ENCODE peak calls at places on chromosomes 12 and 14, in four cellular contexts. One of them, this sample, is unnamed.
A peak's percentile ranks its signal among the peaks of the same experiment; 100 is the strongest.

GRCh38 chr14:34872822-34873590 is 2.2 kb downstream of the BAZ1A start:
- DNase-seq in K562: no peak
- DNase-seq in SK-N-SH: no peak
- DNase-seq in HepG2: peak; percentile 90
- DNase-seq in this sample: no peak

GRCh38 chr12:24034160-24034559 is 84.7 kb upstream of the SOX5 start:
- DNase-seq in K562: no peak
- DNase-seq in SK-N-SH: peak; percentile 41
- DNase-seq in HepG2: no peak
- DNase-seq in this sample: no peak

GRCh38 chr12:94100254-94100653 is 48.1 kb upstream of the PLXNC1 start:
- DNase-seq in K562: peak; percentile 65
- DNase-seq in SK-N-SH: no peak
- DNase-seq in HepG2: no peak
- DNase-seq in this sample: no peak

GRCh38 chr12:113334786-113335539 is at the start of gene SLC8B1:
- DNase-seq in K562: peak; percentile 96
- DNase-seq in SK-N-SH: peak; percentile 99
- DNase-seq in HepG2: peak; percentile 64
- DNase-seq in this sample: peak; percentile 92

GRCh38 chr12:65637774-65638173 is 186.5 kb upstream of the HMGA2 start:
- DNase-seq in K562: no peak
- DNase-seq in SK-N-SH: no peak
- DNase-seq in HepG2: no peak
- DNase-seq in this sample: no peak

GRCh38 chr12:63964301-63964700 is 119.8 kb downstream of the SRGAP1 start:
- DNase-seq in K562: no peak
- DNase-seq in SK-N-SH: no peak
- DNase-seq in HepG2: no peak
- DNase-seq in this sample: no peak

GRCh38 chr12:116675339-116676107 is 62.3 kb downstream of the SPRING1 start:
- DNase-seq in K562: no peak
- DNase-seq in SK-N-SH: no peak
- DNase-seq in HepG2: no peak
- DNase-seq in this sample: no peak

GRCh38 chr14:95235351-95235750 is 78.0 kb upstream of the DICER1 start:
- DNase-seq in K562: no peak
- DNase-seq in SK-N-SH: peak; percentile 44
- DNase-seq in HepG2: no peak
- DNase-seq in this sample: no peak

GRCh38 chr14:52835122-52835903 is 43.9 kb upstream of the GNPNAT1 start:
- DNase-seq in K562: peak; percentile 12
- DNase-seq in SK-N-SH: peak; percentile 63
- DNase-seq in HepG2: no peak
- DNase-seq in this sample: no peak

GRCh38 chr12:99736760-99737159 is 89.2 kb downstream of the GARIN6 start:
- DNase-seq in K562: no peak
- DNase-seq in SK-N-SH: no peak
- DNase-seq in HepG2: no peak
- DNase-seq in this sample: no peak

GRCh38 chr12:989751-990278 is 1.2 kb upstream of the ERC1 start:
- DNase-seq in K562: peak; percentile 42
- DNase-seq in SK-N-SH: peak; percentile 73
- DNase-seq in HepG2: peak; percentile 66
- DNase-seq in this sample: no peak

GRCh38 chr12:43766291-43766690 is 7.5 kb downstream of the IRAK4 start:
- DNase-seq in K562: no peak
- DNase-seq in SK-N-SH: no peak
- DNase-seq in HepG2: no peak
- DNase-seq in this sample: no peak

GRCh38 chr12:42094277-42094676 is 50.4 kb downstream of the GXYLT1 start:
- DNase-seq in K562: peak; percentile 34
- DNase-seq in SK-N-SH: no peak
- DNase-seq in HepG2: no peak
- DNase-seq in this sample: no peak

GRCh38 chr12:53236443-53237111 is 4.6 kb upstream of the RARG start:
- DNase-seq in K562: no peak
- DNase-seq in SK-N-SH: no peak
- DNase-seq in HepG2: no peak
- DNase-seq in this sample: no peak

GRCh38 chr12:125262866-125263265 is 197.6 kb downstream of the AACS start:
- DNase-seq in K562: no peak
- DNase-seq in SK-N-SH: no peak
- DNase-seq in HepG2: no peak
- DNase-seq in this sample: no peak

GRCh38 chr12:38386238-38386985 is 69.8 kb downstream of the ALG10B start:
- DNase-seq in K562: no peak
- DNase-seq in SK-N-SH: no peak
- DNase-seq in HepG2: no peak
- DNase-seq in this sample: no peak

GRCh38 chr12:560666-561065 is 100.9 kb downstream of the B4GALNT3 start:
- DNase-seq in K562: no peak
- DNase-seq in SK-N-SH: no peak
- DNase-seq in HepG2: no peak
- DNase-seq in this sample: no peak

GRCh38 chr14:22163051-22163450 is 426.0 kb downstream of the DAD1 start:
- DNase-seq in K562: no peak
- DNase-seq in SK-N-SH: no peak
- DNase-seq in HepG2: peak; percentile 43
- DNase-seq in this sample: no peak

GRCh38 chr14:73100334-73100733 is 36.0 kb upstream of the PSEN1 start:
- DNase-seq in K562: no peak
- DNase-seq in SK-N-SH: no peak
- DNase-seq in HepG2: no peak
- DNase-seq in this sample: no peak

GRCh38 chr12:64169999-64170398 is 52.1 kb downstream of the KICS2 start:
- DNase-seq in K562: no peak
- DNase-seq in SK-N-SH: no peak
- DNase-seq in HepG2: no peak
- DNase-seq in this sample: no peak

GRCh38 chr14:95255487-95255886 is 64.2 kb downstream of the CLMN start:
- DNase-seq in K562: peak; percentile 40
- DNase-seq in SK-N-SH: no peak
- DNase-seq in HepG2: no peak
- DNase-seq in this sample: peak; percentile 80

GRCh38 chr14:58072288-58073071 is 79.5 kb downstream of the ARMH4 start:
- DNase-seq in K562: peak; percentile 45
- DNase-seq in SK-N-SH: peak; percentile 46
- DNase-seq in HepG2: peak; percentile 56
- DNase-seq in this sample: peak; percentile 47

GRCh38 chr14:71591929-71592328 is 340.3 kb upstream of the RGS6 start:
- DNase-seq in K562: no peak
- DNase-seq in SK-N-SH: no peak
- DNase-seq in HepG2: no peak
- DNase-seq in this sample: no peak

GRCh38 chr14:103704708-103705107 is 10.5 kb downstream of the XRCC3 start:
- DNase-seq in K562: no peak
- DNase-seq in SK-N-SH: no peak
- DNase-seq in HepG2: no peak
- DNase-seq in this sample: no peak

GRCh38 chr14:53016491-53016890 is 65.6 kb upstream of the FERMT2 start:
- DNase-seq in K562: no peak
- DNase-seq in SK-N-SH: no peak
- DNase-seq in HepG2: no peak
- DNase-seq in this sample: no peak

GRCh38 chr12:95848575-95849388 is 10.0 kb upstream of the SNRPF start:
- DNase-seq in K562: no peak
- DNase-seq in SK-N-SH: peak; percentile 47
- DNase-seq in HepG2: peak; percentile 51
- DNase-seq in this sample: no peak

GRCh38 chr12:69435644-69436043 is 34.5 kb upstream of the FRS2 start:
- DNase-seq in K562: no peak
- DNase-seq in SK-N-SH: no peak
- DNase-seq in HepG2: no peak
- DNase-seq in this sample: no peak

GRCh38 chr14:23535943-23536342 is 15.6 kb downstream of the ZFHX2 start:
- DNase-seq in K562: no peak
- DNase-seq in SK-N-SH: no peak
- DNase-seq in HepG2: no peak
- DNase-seq in this sample: no peak

GRCh38 chr14:95237121-95237876 is 80.0 kb upstream of the DICER1 start:
- DNase-seq in K562: no peak
- DNase-seq in SK-N-SH: no peak
- DNase-seq in HepG2: peak; percentile 34
- DNase-seq in this sample: no peak

GRCh38 chr12:112967306-112967705 is 11.0 kb upstream of the OAS2 start:
- DNase-seq in K562: no peak
- DNase-seq in SK-N-SH: no peak
- DNase-seq in HepG2: no peak
- DNase-seq in this sample: no peak

GRCh38 chr12:22287776-22288621 is 46.5 kb downstream of the ST8SIA1 start:
- DNase-seq in K562: no peak
- DNase-seq in SK-N-SH: no peak
- DNase-seq in HepG2: no peak
- DNase-seq in this sample: peak; percentile 26

GRCh38 chr14:36467332-36467731 is 52.7 kb downstream of the NKX2-1 start:
- DNase-seq in K562: no peak
- DNase-seq in SK-N-SH: no peak
- DNase-seq in HepG2: no peak
- DNase-seq in this sample: no peak

GRCh38 chr14:89618309-89618708 is 201.3 kb upstream of the FOXN3 start:
- DNase-seq in K562: no peak
- DNase-seq in SK-N-SH: peak; percentile 38
- DNase-seq in HepG2: peak; percentile 12
- DNase-seq in this sample: no peak

GRCh38 chr14:96053600-96054381 is 14.6 kb downstream of the C14orf132 start:
- DNase-seq in K562: no peak
- DNase-seq in SK-N-SH: peak; percentile 47
- DNase-seq in HepG2: no peak
- DNase-seq in this sample: no peak

GRCh38 chr12:100403446-100403845 is 46.6 kb downstream of the SLC17A8 start:
- DNase-seq in K562: no peak
- DNase-seq in SK-N-SH: no peak
- DNase-seq in HepG2: no peak
- DNase-seq in this sample: no peak

GRCh38 chr14:77490347-77490986 is 8.1 kb downstream of the ISM2 start:
- DNase-seq in K562: no peak
- DNase-seq in SK-N-SH: no peak
- DNase-seq in HepG2: no peak
- DNase-seq in this sample: no peak

GRCh38 chr14:35287481-35288013 is 4.6 kb upstream of the PSMA6 start:
- DNase-seq in K562: peak; percentile 32
- DNase-seq in SK-N-SH: no peak
- DNase-seq in HepG2: no peak
- DNase-seq in this sample: no peak

GRCh38 chr12:88684170-88684569 is 103.9 kb upstream of the KITLG start:
- DNase-seq in K562: no peak
- DNase-seq in SK-N-SH: no peak
- DNase-seq in HepG2: no peak
- DNase-seq in this sample: no peak

GRCh38 chr14:81537193-81537592 is 3.5 kb upstream of the SEL1L start:
- DNase-seq in K562: no peak
- DNase-seq in SK-N-SH: no peak
- DNase-seq in HepG2: peak; percentile 75
- DNase-seq in this sample: no peak

GRCh38 chr14:81536125-81536771 is 2.6 kb upstream of the SEL1L start:
- DNase-seq in K562: no peak
- DNase-seq in SK-N-SH: no peak
- DNase-seq in HepG2: no peak
- DNase-seq in this sample: no peak

GRCh38 chr14:81534510-81535074 is 939 bp upstream of the SEL1L start:
- DNase-seq in K562: no peak
- DNase-seq in SK-N-SH: no peak
- DNase-seq in HepG2: peak; percentile 32
- DNase-seq in this sample: no peak

GRCh38 chr14:81533536-81534343 is at the start of gene SEL1L:
- DNase-seq in K562: peak; percentile 96
- DNase-seq in SK-N-SH: peak; percentile 92
- DNase-seq in HepG2: peak; percentile 100
- DNase-seq in this sample: peak; percentile 100

GRCh38 chr14:81535399-81536124 is 1.9 kb upstream of the SEL1L start:
- DNase-seq in K562: no peak
- DNase-seq in SK-N-SH: no peak
- DNase-seq in HepG2: no peak
- DNase-seq in this sample: no peak
- TF ChIP-seq FOXJ3 in K562: no peak
- TF ChIP-seq FOXJ3 in SK-N-SH: no peak
- TF ChIP-seq FOXJ3 in HepG2: no peak
- TF ChIP-seq FOXJ3 in this sample: no peak

GRCh38 chr14:81625343-81625742 is 91.7 kb upstream of the SEL1L start:
- DNase-seq in K562: no peak
- DNase-seq in SK-N-SH: peak; percentile 17
- DNase-seq in HepG2: peak; percentile 28
- DNase-seq in this sample: no peak
- TF ChIP-seq USF2 in K562: no peak
- TF ChIP-seq USF2 in SK-N-SH: no peak
- TF ChIP-seq USF2 in HepG2: no peak
- TF ChIP-seq USF2 in this sample: no peak

GRCh38 chr12:49367381-49368239 is at the start of gene SPATS2:
- DNase-seq in K562: no peak
- DNase-seq in SK-N-SH: no peak
- DNase-seq in HepG2: no peak
- DNase-seq in this sample: peak; percentile 99
- TF ChIP-seq FOXJ3 in K562: no peak
- TF ChIP-seq FOXJ3 in SK-N-SH: no peak
- TF ChIP-seq FOXJ3 in HepG2: no peak
- TF ChIP-seq FOXJ3 in this sample: no peak

DNA sequence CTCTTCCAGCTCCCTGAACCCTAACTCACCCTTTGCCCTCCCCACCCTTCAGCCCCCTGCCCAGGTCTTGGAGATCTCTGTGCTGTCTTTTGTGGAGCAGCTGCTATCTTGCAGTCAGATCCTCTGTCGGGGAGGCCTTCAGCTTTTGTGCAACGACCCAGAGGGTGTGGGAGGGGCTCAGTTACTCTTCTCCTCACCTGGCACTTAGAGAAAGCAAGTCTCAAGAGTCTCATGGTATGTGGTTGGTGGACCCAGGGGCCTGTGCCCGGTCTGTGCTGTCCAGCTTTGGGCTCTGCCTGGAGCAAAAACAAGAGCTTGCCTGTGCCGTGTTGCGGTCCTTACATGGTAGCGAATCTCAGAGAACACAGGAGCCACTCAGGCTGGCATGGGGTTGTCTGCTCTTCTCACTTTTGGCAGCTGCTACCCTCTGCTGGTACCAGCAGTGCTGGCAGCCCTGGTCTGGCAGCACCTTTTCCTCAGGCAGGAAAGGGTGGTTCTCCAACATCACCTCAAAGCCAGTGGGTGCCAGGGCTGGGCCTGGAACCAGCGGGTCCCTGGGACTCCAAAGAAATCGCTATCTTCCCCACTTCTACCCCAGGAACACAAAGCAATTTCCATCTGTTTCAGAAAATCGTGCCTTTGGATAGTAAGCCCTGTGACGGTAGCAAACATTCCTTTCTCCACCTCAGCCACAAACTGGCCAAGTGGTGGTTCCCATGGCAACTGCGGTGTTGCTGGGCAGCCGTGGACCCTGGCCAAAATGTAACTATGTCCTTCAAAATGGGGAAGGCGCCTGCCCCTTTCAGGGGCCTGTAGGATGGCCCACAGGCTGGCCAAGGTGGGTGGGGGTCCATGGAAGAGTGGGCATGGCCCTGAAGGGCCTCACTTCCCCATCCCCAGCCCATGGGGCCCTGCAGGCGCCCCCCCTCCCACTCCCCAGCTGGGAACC is 90.0 kb downstream of the RIN3 start:
- DNase-seq in K562: no peak
- DNase-seq in SK-N-SH: no peak
- DNase-seq in HepG2: no peak
- DNase-seq in this sample: no peak
- TF ChIP-seq USF2 in K562: no peak
- TF ChIP-seq USF2 in SK-N-SH: no peak
- TF ChIP-seq USF2 in HepG2: no peak
- TF ChIP-seq USF2 in this sample: no peak

GRCh38 chr14:69048456-69048855 is 69.4 kb upstream of the ACTN1 start:
- DNase-seq in K562: no peak
- DNase-seq in SK-N-SH: no peak
- DNase-seq in HepG2: no peak
- DNase-seq in this sample: no peak
- TF ChIP-seq FOXJ3 in K562: no peak
- TF ChIP-seq FOXJ3 in SK-N-SH: no peak
- TF ChIP-seq FOXJ3 in HepG2: no peak
- TF ChIP-seq FOXJ3 in this sample: no peak

This sample was measured in WTC11.